ENCODE peak calls at places on chromosomes 1 and 21, in ten cellular contexts. U is pancreas; P is AG04450; G is HL-60; B is activated naive CD4-positive, alpha-beta T cell treated with anti-CD3 and anti-CD28 coated beads, Interleukin-2, amount 50 U/mL, for 16 hours; O is CD4-positive, alpha-beta memory T cell; Q is GM12891; I is CD4-positive, CD25-positive, alpha-beta regulatory T cell; R is COR-L47; E is stimulated activated CD4-positive, alpha-beta T cell treated with anti-CD3 and anti-CD28 coated beads, Interleukin-12 subunit alpha, Interleukin-12 subunit beta, amount 100 ng/mL, for 4 hours. C is an unnamed sample.
A peak's percentile ranks its signal among the peaks of the same experiment; 100 is the strongest.

GRCh38 chr1:187721216-187721615 is 892.5 kb downstream of the PLA2G4A start:
- DNase-seq in R (no peak), Q (no peak), I (no peak), B (no peak), E (no peak), O (no peak), P (no peak), U (no peak), G (no peak), C (no peak)

GRCh38 chr1:178942285-178943218 is 71.7 kb upstream of the ANGPTL1 start:
- DNase-seq in E (no peak), U (no peak), R (no peak), B (no peak), I (no peak), P (no peak), G (peak; percentile 85), O (no peak), Q (no peak), C (no peak)

GRCh38 chr1:207935166-207935583 is 24.2 kb upstream of the CD34 start:
- DNase-seq in B (no peak), E (no peak), Q (no peak), O (no peak), U (no peak), P (no peak), R (no peak), I (no peak), G (no peak), C (no peak)

GRCh38 chr1:63327417-63328139 is 5.2 kb downstream of the FOXD3 start:
- DNase-seq in I (no peak), O (peak; percentile 30), R (peak; percentile 17), U (peak; percentile 60), G (peak; percentile 61), P (peak; percentile 15), Q (no peak), E (no peak), B (no peak), C (peak; percentile 88)

GRCh38 chr21:27476696-27477095 is 509.8 kb upstream of the ADAMTS5 start:
- DNase-seq in G (no peak), E (no peak), B (no peak), U (no peak), R (no peak), Q (no peak), P (peak; percentile 7), I (no peak), O (no peak), C (peak; percentile 30)

GRCh38 chr1:43303477-43304286 is 2.9 kb downstream of the TIE1 start:
- DNase-seq in B (no peak), P (no peak), Q (no peak), U (no peak), I (no peak), G (no peak), O (no peak), R (no peak), E (no peak), C (no peak)

GRCh38 chr1:209229494-209230059 is 353.9 kb upstream of the CAMK1G start:
- DNase-seq in P (no peak), G (no peak), Q (no peak), R (no peak), I (no peak), E (no peak), U (no peak), O (no peak), B (no peak), C (no peak)

GRCh38 chr1:8970870-8971337 is 25.2 kb downstream of the CA6 start:
- DNase-seq in R (no peak), U (no peak), I (no peak), P (no peak), G (peak; percentile 57), Q (peak; percentile 28), E (no peak), B (peak; percentile 45), O (peak; percentile 70), C (no peak)

GRCh38 chr1:76998582-76999189 is 131.4 kb downstream of the ST6GALNAC5 start:
- DNase-seq in Q (no peak), P (peak; percentile 8), B (no peak), R (no peak), I (no peak), U (no peak), E (no peak), G (no peak), O (no peak), C (peak; percentile 46)

GRCh38 chr1:110645962-110646735 is 28.6 kb downstream of the KCNA3 start:
- DNase-seq in O (no peak), B (no peak), P (no peak), R (no peak), I (no peak), U (no peak), E (no peak), G (no peak), Q (no peak), C (peak; percentile 50)

GRCh38 chr1:65208577-65208976 is 60.6 kb downstream of the AK4 start:
- DNase-seq in U (no peak), G (no peak), Q (no peak), R (no peak), E (no peak), O (no peak), P (no peak), B (no peak), I (no peak), C (no peak)

GRCh38 chr1:185440877-185441276 is 123.8 kb upstream of the IVNS1ABP start:
- DNase-seq in B (no peak), O (no peak), U (no peak), G (no peak), R (no peak), P (no peak), I (no peak), E (no peak), Q (no peak), C (no peak)

GRCh38 chr1:4174291-4175200 is 274.5 kb upstream of the C1orf174 start:
- DNase-seq in U (no peak), E (no peak), R (no peak), I (no peak), Q (no peak), B (no peak), G (no peak), O (no peak), P (no peak), C (peak; percentile 3)

GRCh38 chr1:244096066-244096610 is 45.1 kb downstream of the ZBTB18 start:
- DNase-seq in U (no peak), I (no peak), P (no peak), O (no peak), E (no peak), G (no peak), Q (no peak), R (no peak), B (no peak), C (no peak)

GRCh38 chr1:47846981-47847380 is 150.2 kb downstream of the TRABD2B start:
- DNase-seq in R (no peak), Q (no peak), B (no peak), U (no peak), E (no peak), I (no peak), P (no peak), G (no peak), O (no peak), C (no peak)

GRCh38 chr1:9689971-9690381 is 38.4 kb downstream of the PIK3CD start:
- DNase-seq in E (no peak), B (peak; percentile 38), R (no peak), U (peak; percentile 39), P (no peak), O (no peak), G (no peak), I (no peak), Q (no peak), C (peak; percentile 52)

GRCh38 chr1:24020032-24020431 is 39.9 kb upstream of the SRSF10 start:
- DNase-seq in B (no peak), I (no peak), Q (no peak), U (no peak), E (no peak), G (no peak), R (no peak), P (no peak), O (no peak), C (peak; percentile 20)

GRCh38 chr1:151916959-151917358 is 7.6 kb upstream of the THEM4 start:
- DNase-seq in Q (no peak), E (no peak), I (no peak), B (no peak), G (no peak), U (no peak), P (no peak), O (no peak), R (no peak), C (no peak)

GRCh38 chr1:233113009-233113712 is 162.8 kb downstream of the NTPCR start:
- DNase-seq in G (peak; percentile 97), P (peak; percentile 98), B (no peak), R (no peak), U (peak; percentile 13), I (no peak), E (no peak), Q (no peak), O (no peak), C (peak; percentile 84)

GRCh38 chr1:44707112-44707881 is 23.7 kb downstream of the RNU5D-1 start:
- DNase-seq in I (no peak), U (no peak), O (no peak), G (no peak), E (no peak), R (no peak), P (peak; percentile 71), Q (no peak), B (no peak), C (peak; percentile 82)